ENCODE peak calls at places on chromosomes 1 and 21, in seven cellular contexts. One of them, this sample, is unnamed.

GRCh38 chr21:45162115-45162514 is 87.7 kb downstream of the ADARB1 start:
- DNase-seq in fibroblast of villous mesenchyme: no peak
- DNase-seq in activated CD4-positive, alpha-beta T cell treated with anti-CD3 and anti-CD28 coated beads for 48 hours: no peak
- DNase-seq in CD4-positive, CD25-positive, alpha-beta regulatory T cell: no peak
- DNase-seq in lung: peak; percentile 16
- DNase-seq in NCI-H1105 treated with DMSO at 0.1 percent for 48 hours: no peak
- DNase-seq in activated CD4-positive, CD25-positive, alpha-beta regulatory T cell treated with anti-CD3 and anti-CD28 coated beads, Interleukin-2, amount 50 U/mL, for 72 hours: no peak
- DNase-seq in this sample: no peak

GRCh38 chr1:170253180-170253579 is 107.4 kb downstream of the NTMT2 start:
- DNase-seq in fibroblast of villous mesenchyme: no peak
- DNase-seq in activated CD4-positive, alpha-beta T cell treated with anti-CD3 and anti-CD28 coated beads for 48 hours: no peak
- DNase-seq in CD4-positive, CD25-positive, alpha-beta regulatory T cell: no peak
- DNase-seq in lung: no peak
- DNase-seq in NCI-H1105 treated with DMSO at 0.1 percent for 48 hours: no peak
- DNase-seq in activated CD4-positive, CD25-positive, alpha-beta regulatory T cell treated with anti-CD3 and anti-CD28 coated beads, Interleukin-2, amount 50 U/mL, for 72 hours: no peak
- DNase-seq in this sample: no peak

GRCh38 chr1:156970017-156970416 is 49.6 kb downstream of the LRRC71 start:
- DNase-seq in fibroblast of villous mesenchyme: peak; percentile 7
- DNase-seq in activated CD4-positive, alpha-beta T cell treated with anti-CD3 and anti-CD28 coated beads for 48 hours: no peak
- DNase-seq in CD4-positive, CD25-positive, alpha-beta regulatory T cell: peak; percentile 9
- DNase-seq in lung: no peak
- DNase-seq in NCI-H1105 treated with DMSO at 0.1 percent for 48 hours: no peak
- DNase-seq in activated CD4-positive, CD25-positive, alpha-beta regulatory T cell treated with anti-CD3 and anti-CD28 coated beads, Interleukin-2, amount 50 U/mL, for 72 hours: no peak
- DNase-seq in this sample: no peak

GRCh38 chr1:41714613-41715389 is 203.9 kb downstream of the HIVEP3 start:
- DNase-seq in fibroblast of villous mesenchyme: no peak
- DNase-seq in activated CD4-positive, alpha-beta T cell treated with anti-CD3 and anti-CD28 coated beads for 48 hours: no peak
- DNase-seq in CD4-positive, CD25-positive, alpha-beta regulatory T cell: no peak
- DNase-seq in lung: no peak
- DNase-seq in NCI-H1105 treated with DMSO at 0.1 percent for 48 hours: no peak
- DNase-seq in activated CD4-positive, CD25-positive, alpha-beta regulatory T cell treated with anti-CD3 and anti-CD28 coated beads, Interleukin-2, amount 50 U/mL, for 72 hours: no peak
- DNase-seq in this sample: no peak

GRCh38 chr21:35208117-35208516 is 159.0 kb upstream of the RUNX1 start:
- DNase-seq in fibroblast of villous mesenchyme: no peak
- DNase-seq in activated CD4-positive, alpha-beta T cell treated with anti-CD3 and anti-CD28 coated beads for 48 hours: no peak
- DNase-seq in CD4-positive, CD25-positive, alpha-beta regulatory T cell: no peak
- DNase-seq in lung: no peak
- DNase-seq in NCI-H1105 treated with DMSO at 0.1 percent for 48 hours: no peak
- DNase-seq in activated CD4-positive, CD25-positive, alpha-beta regulatory T cell treated with anti-CD3 and anti-CD28 coated beads, Interleukin-2, amount 50 U/mL, for 72 hours: no peak
- DNase-seq in this sample: no peak

GRCh38 chr1:161421456-161421855 is 53.8 kb upstream of the CFAP126 start:
- DNase-seq in fibroblast of villous mesenchyme: no peak
- DNase-seq in activated CD4-positive, alpha-beta T cell treated with anti-CD3 and anti-CD28 coated beads for 48 hours: no peak
- DNase-seq in CD4-positive, CD25-positive, alpha-beta regulatory T cell: no peak
- DNase-seq in lung: no peak
- DNase-seq in NCI-H1105 treated with DMSO at 0.1 percent for 48 hours: peak; percentile 71
- DNase-seq in activated CD4-positive, CD25-positive, alpha-beta regulatory T cell treated with anti-CD3 and anti-CD28 coated beads, Interleukin-2, amount 50 U/mL, for 72 hours: no peak
- DNase-seq in this sample: no peak

GRCh38 chr1:183655562-183656075 is 2.5 kb upstream of the APOBEC4 start:
- DNase-seq in fibroblast of villous mesenchyme: peak; percentile 85
- DNase-seq in activated CD4-positive, alpha-beta T cell treated with anti-CD3 and anti-CD28 coated beads for 48 hours: peak; percentile 84
- DNase-seq in CD4-positive, CD25-positive, alpha-beta regulatory T cell: peak; percentile 69
- DNase-seq in lung: peak; percentile 76
- DNase-seq in NCI-H1105 treated with DMSO at 0.1 percent for 48 hours: peak; percentile 76
- DNase-seq in activated CD4-positive, CD25-positive, alpha-beta regulatory T cell treated with anti-CD3 and anti-CD28 coated beads, Interleukin-2, amount 50 U/mL, for 72 hours: peak; percentile 73
- DNase-seq in this sample: peak; percentile 60

GRCh38 chr1:2373551-2374259 is 17.6 kb downstream of the MORN1 start:
- DNase-seq in fibroblast of villous mesenchyme: no peak
- DNase-seq in activated CD4-positive, alpha-beta T cell treated with anti-CD3 and anti-CD28 coated beads for 48 hours: no peak
- DNase-seq in CD4-positive, CD25-positive, alpha-beta regulatory T cell: no peak
- DNase-seq in lung: no peak
- DNase-seq in NCI-H1105 treated with DMSO at 0.1 percent for 48 hours: no peak
- DNase-seq in activated CD4-positive, CD25-positive, alpha-beta regulatory T cell treated with anti-CD3 and anti-CD28 coated beads, Interleukin-2, amount 50 U/mL, for 72 hours: no peak
- DNase-seq in this sample: no peak

GRCh38 chr1:226110249-226111108 is 48.0 kb downstream of the H3-3A start:
- DNase-seq in fibroblast of villous mesenchyme: peak; percentile 73
- DNase-seq in activated CD4-positive, alpha-beta T cell treated with anti-CD3 and anti-CD28 coated beads for 48 hours: peak; percentile 72
- DNase-seq in CD4-positive, CD25-positive, alpha-beta regulatory T cell: peak; percentile 40
- DNase-seq in lung: peak; percentile 67
- DNase-seq in NCI-H1105 treated with DMSO at 0.1 percent for 48 hours: peak; percentile 24
- DNase-seq in activated CD4-positive, CD25-positive, alpha-beta regulatory T cell treated with anti-CD3 and anti-CD28 coated beads, Interleukin-2, amount 50 U/mL, for 72 hours: peak; percentile 76
- DNase-seq in this sample: no peak

GRCh38 chr21:32303385-32303784 is 4.7 kb downstream of the MRAP start:
- DNase-seq in fibroblast of villous mesenchyme: no peak
- DNase-seq in activated CD4-positive, alpha-beta T cell treated with anti-CD3 and anti-CD28 coated beads for 48 hours: no peak
- DNase-seq in CD4-positive, CD25-positive, alpha-beta regulatory T cell: no peak
- DNase-seq in lung: no peak
- DNase-seq in NCI-H1105 treated with DMSO at 0.1 percent for 48 hours: no peak
- DNase-seq in activated CD4-positive, CD25-positive, alpha-beta regulatory T cell treated with anti-CD3 and anti-CD28 coated beads, Interleukin-2, amount 50 U/mL, for 72 hours: no peak
- DNase-seq in this sample: no peak

This sample was measured in Panc1.